ENCODE peak calls at places on chromosomes 3 and 15, in nine cellular contexts. K is cardiac fibroblast, P is GM06990, H is thoracic aorta, C is heart left ventricle, R is lower lobe of right lung, I is HCT116, Z is body of pancreas, A is A673. D is an unnamed sample.

GRCh38 chr3:131981381-131981780 is 53.4 kb downstream of the CPNE4 start:
- DNase-seq in I (no peak), C (no peak), Z (no peak), R (no peak), K (no peak), A (no peak), P (no peak), H (no peak), D (no peak)

GRCh38 chr15:70081612-70082011 is 16.1 kb downstream of the TLE3 start:
- DNase-seq in R (no peak), Z (no peak), I (no peak), C (no peak), H (no peak), A (no peak), K (no peak), P (no peak), D (no peak)

GRCh38 chr15:31464216-31465082 is 137.8 kb downstream of the KLF13 start:
- DNase-seq in I (no peak), H (no peak), R (no peak), P (no peak), C (no peak), A (no peak), K (no peak), Z (no peak), D (no peak)

GRCh38 chr15:48966595-48967301 is 3.0 kb upstream of the SHC4 start:
- DNase-seq in P (no peak), C (no peak), A (no peak), K (no peak), I (no peak), H (no peak), R (no peak), Z (no peak), D (no peak)

GRCh38 chr3:82741346-82741745 is 979.9 kb upstream of the GBE1 start:
- DNase-seq in C (no peak), H (no peak), A (no peak), R (no peak), Z (no peak), P (no peak), I (no peak), K (no peak), D (no peak)

GRCh38 chr3:158649791-158650190 is 5.5 kb downstream of the GFM1 start:
- DNase-seq in I (no peak), P (no peak), R (no peak), Z (no peak), K (no peak), A (no peak), C (no peak), H (no peak), D (no peak)

GRCh38 chr3:146972726-146973125 is 367.6 kb upstream of the PLSCR5 start:
- DNase-seq in K (peak), Z (no peak), R (no peak), C (no peak), A (no peak), P (no peak), H (no peak), I (no peak), D (no peak)

GRCh38 chr3:168453623-168454022 is 357.9 kb upstream of the GOLIM4 start:
- DNase-seq in R (no peak), H (no peak), C (no peak), K (no peak), P (no peak), I (no peak), A (no peak), Z (no peak), D (no peak)

GRCh38 chr3:5994651-5995050 is 807.1 kb downstream of the EDEM1 start:
- DNase-seq in Z (no peak), A (no peak), C (no peak), K (no peak), I (no peak), P (no peak), R (no peak), H (no peak), D (no peak)

GRCh38 chr3:177835917-177836316 is 638.6 kb upstream of the TBL1XR1 start:
- DNase-seq in H (no peak), Z (no peak), R (no peak), I (no peak), A (no peak), K (peak), P (no peak), C (no peak), D (no peak)

GRCh38 chr3:185968168-185968567 is 30.4 kb upstream of the TRA2B start:
- DNase-seq in H (no peak), R (no peak), K (no peak), Z (no peak), P (no peak), C (no peak), I (no peak), A (no peak), D (no peak)
- TF ChIP-seq CTCF in H (no peak), R (no peak), K (no peak), Z (no peak), P (no peak), C (no peak), I (peak), A (peak), D (no peak)

GRCh38 chr3:46092704-46093085 is 65.4 kb upstream of the XCR1 start:
- DNase-seq in A (no peak), I (no peak), H (no peak), Z (no peak), K (no peak), C (no peak), P (no peak), R (no peak), D (no peak)
- TF ChIP-seq CTCF in A (no peak), I (no peak), H (no peak), Z (no peak), K (no peak), C (no peak), P (no peak), R (no peak), D (no peak)

DNA sequence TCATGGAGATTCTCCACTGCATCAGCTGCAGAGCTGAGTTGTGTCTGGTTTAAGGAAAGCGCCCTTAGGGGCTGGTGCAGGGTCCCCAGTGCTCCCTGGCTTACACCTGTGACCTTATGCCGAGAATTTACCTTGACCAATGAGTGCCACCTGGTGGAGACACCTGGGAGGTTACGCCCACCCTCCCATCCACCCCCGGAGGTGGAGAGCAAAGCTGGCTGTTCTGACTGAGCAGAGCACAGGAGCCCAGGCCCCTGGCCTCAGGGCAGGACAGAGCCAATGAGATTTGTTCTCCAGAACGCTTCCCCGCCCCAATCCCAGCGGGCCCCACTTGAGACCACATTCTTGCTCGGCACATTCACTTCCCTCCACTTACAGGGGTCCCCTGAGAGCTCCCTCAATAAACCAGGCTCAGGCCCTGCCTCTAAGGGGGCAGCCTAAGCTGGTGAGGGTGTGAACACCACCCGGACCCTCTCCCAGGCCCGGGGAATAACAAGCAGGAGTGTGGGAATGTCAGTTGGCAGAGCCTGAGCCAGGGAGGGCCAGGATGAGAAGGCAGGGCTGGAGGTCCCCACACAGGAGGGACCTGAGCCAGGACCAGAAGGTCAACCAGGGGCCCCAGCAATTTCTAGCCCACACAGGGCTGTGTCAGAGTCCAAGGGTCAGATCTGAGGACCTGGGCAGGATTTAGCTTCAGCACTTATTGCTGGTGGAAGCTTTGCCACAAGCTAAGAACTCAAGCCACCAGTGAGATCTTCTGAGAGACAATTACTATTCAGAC is 117.1 kb downstream of the TPRA1 start:
- DNase-seq in I (peak), Z (peak), P (no peak), A (no peak), C (no peak), H (no peak), K (no peak), R (peak), D (no peak)
- TF ChIP-seq CTCF in I (peak), Z (no peak), P (peak), A (peak), C (peak), H (no peak), K (peak), R (peak), D (no peak)

DNA sequence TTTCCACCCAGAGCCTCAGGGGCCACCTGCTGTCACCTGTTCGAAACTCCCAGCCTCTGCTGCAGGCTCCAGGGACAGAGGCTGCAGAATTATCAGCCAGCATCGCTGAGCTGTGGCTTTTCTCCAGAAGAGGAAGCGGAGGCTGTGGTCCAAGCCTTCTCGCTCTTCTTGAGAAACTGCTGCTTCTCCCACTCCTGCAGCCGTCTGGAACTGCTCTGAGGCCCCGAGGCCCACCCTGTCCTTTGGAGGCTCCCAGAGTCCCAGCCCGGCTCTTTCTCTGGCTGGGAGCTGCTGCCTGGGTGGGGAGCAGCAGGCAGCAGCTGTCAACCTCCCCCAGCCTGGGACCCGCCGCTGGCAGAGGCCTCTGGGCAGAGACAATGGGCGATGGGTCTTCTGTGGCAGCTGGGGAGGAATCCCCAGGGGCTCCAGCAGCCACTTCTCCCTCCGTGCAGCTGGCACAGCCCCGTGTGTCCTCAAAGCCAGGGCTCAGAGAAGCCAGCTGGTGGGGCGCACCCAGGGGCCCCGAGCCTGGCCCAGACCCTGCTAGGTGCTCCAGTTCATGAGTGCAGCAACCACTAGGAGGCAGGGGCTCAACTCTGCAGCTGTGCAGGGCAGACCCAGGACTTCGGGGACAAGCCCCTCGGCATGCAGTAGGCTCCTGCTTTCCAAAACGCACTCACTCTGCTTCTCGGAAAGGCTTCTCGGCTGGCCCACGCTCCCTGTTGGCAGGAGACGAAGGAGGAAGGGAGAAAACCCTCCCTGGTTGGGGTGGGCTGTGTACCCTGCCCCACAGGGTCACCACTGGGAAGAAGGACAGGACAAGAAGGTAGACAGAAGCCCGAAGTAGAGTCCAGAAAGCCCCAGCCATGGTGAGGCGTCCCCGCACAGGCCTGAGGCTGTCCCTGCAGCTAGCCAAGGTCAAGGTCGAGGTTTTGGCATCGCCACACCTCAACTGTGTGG is 49.9 kb upstream of the FURIN start:
- DNase-seq in K (no peak), I (no peak), H (no peak), P (peak), A (peak), Z (peak), R (peak), C (no peak), D (no peak)
- TF ChIP-seq CTCF in K (peak), I (peak), H (no peak), P (peak), A (peak), Z (no peak), R (peak), C (no peak), D (no peak)

GRCh38 chr3:171018151-171018935 is 8.2 kb downstream of the SLC2A2 start:
- DNase-seq in K (peak), I (no peak), H (no peak), P (no peak), R (no peak), Z (peak), C (no peak), A (no peak), D (no peak)
- TF ChIP-seq CTCF in K (peak), I (peak), H (no peak), P (peak), R (no peak), Z (no peak), C (no peak), A (peak), D (no peak)

DNA sequence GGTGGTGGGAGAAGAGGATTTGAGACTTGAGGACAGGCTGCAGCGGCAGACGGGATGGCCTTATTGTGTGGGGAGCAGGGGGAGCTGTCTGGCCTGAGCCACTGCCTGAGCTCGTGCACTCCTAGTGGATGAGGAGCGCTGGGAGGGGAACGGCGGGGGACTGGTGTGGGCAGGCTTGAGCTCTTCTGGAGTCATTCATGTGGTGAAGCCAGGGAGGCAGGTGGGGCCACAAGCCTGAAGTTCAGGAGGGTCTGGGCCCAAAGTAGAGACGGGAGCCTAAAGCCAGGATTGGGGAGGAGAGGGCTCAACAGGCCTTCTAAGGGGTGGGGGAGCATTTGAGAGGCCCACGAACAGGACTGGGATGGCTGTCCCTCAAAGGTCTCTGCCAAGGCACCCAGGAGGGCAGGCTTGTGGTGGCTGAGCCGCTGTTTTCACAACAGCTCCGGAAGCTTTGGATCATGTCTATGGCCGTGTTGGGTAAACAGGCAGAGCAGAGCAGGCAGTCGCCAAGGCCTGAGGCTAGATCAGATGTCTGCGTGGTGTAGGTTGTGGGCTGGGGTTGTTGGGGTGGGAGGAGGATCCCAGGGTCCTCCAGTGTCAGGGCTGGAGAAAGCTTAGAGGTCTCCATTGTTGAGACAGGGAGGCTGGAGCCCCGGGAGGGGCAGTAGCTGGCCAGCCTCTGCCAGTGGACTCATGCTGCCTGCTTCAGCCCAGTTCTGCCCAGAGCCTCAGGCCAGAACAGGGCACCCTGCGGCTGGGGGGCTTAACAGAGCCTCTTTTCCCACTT is 8.2 kb downstream of the PRKCD start:
- DNase-seq in I (no peak), R (peak), H (no peak), Z (no peak), C (no peak), K (no peak), A (no peak), P (peak), D (no peak)
- TF ChIP-seq CTCF in I (no peak), R (no peak), H (no peak), Z (no peak), C (no peak), K (no peak), A (no peak), P (no peak), D (no peak)

DNA sequence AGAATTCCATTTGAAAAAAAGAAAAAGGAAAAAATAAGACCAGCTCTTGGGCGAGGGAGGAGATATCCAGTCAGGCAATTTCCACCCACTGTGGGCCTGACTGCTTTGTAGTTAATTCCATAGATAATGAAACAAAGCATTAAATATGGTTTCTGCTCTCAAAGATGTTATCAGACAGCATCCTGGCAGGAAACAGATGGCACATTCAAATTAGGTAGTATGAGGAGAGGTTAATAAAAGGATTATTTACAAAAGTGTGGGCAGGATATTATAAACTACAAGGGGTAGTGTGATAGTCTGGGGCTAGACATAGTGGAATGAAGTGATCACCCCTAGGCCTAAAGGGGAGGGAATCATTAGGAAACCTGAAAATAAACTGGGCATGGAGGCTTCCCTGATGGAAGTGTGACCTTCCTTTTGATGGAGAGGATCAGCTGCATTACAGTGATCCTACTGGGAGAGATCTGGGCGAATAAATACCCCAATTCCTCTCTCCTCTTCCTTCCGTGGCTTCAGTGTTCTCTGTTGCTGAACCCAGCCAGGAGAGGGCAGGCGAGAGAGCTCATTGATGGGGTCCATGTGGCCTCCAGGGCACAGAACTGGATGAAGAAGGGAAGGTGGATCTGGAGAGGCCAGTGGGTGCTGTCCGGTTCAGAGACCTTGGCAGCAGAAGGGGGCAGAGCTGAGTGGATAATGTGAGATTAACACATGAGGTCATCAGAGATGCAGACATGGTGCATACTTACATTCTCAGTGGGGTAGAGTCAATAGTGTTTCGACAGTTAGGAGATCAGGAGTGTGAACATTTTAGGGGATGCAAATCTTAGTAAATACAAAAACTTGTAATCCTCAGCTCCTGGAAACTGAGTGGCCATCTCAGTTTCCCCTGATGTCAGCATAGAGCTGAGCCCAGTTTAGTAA is 193.5 kb downstream of the CLSTN2 start:
- DNase-seq in C (peak), P (peak), K (peak), R (peak), I (peak), H (no peak), A (peak), Z (peak), D (no peak)
- TF ChIP-seq CTCF in C (no peak), P (peak), K (peak), R (peak), I (peak), H (peak), A (peak), Z (peak), D (no peak)

GRCh38 chr15:73674587-73674986 is 9.6 kb upstream of the CD276 start:
- DNase-seq in H (no peak), R (no peak), K (no peak), Z (no peak), I (no peak), A (no peak), P (no peak), C (no peak), D (no peak)
- TF ChIP-seq CTCF in H (no peak), R (no peak), K (no peak), Z (no peak), I (no peak), A (no peak), P (no peak), C (no peak), D (no peak)

GRCh38 chr3:162586591-162586990 is 1090.0 kb downstream of the OTOL1 start:
- DNase-seq in H (no peak), A (no peak), Z (no peak), K (peak), P (no peak), I (no peak), R (no peak), C (no peak), D (no peak)
- TF ChIP-seq CTCF in H (no peak), A (no peak), Z (no peak), K (no peak), P (no peak), I (no peak), R (no peak), C (no peak), D (no peak)

GRCh38 chr3:192915724-192916123 is 1.9 kb downstream of the MB21D2 start:
- DNase-seq in R (no peak), H (no peak), P (no peak), C (no peak), A (no peak), I (no peak), Z (no peak), K (peak), D (no peak)

GRCh38 chr3:192918275-192918588 is 576 bp upstream of the MB21D2 start:
- DNase-seq in I (no peak), A (no peak), R (no peak), H (no peak), K (no peak), P (no peak), C (no peak), Z (no peak), D (no peak)

GRCh38 chr3:192917258-192917507 is 473 bp downstream of the MB21D2 start:
- DNase-seq in K (no peak), P (no peak), A (no peak), R (no peak), Z (peak), H (no peak), I (no peak), C (peak), D (no peak)

GRCh38 chr3:192916455-192917257 is 1.0 kb downstream of the MB21D2 start:
- DNase-seq in K (peak), I (no peak), P (peak), C (peak), A (peak), Z (peak), H (no peak), R (peak), D (no peak)

DNA sequence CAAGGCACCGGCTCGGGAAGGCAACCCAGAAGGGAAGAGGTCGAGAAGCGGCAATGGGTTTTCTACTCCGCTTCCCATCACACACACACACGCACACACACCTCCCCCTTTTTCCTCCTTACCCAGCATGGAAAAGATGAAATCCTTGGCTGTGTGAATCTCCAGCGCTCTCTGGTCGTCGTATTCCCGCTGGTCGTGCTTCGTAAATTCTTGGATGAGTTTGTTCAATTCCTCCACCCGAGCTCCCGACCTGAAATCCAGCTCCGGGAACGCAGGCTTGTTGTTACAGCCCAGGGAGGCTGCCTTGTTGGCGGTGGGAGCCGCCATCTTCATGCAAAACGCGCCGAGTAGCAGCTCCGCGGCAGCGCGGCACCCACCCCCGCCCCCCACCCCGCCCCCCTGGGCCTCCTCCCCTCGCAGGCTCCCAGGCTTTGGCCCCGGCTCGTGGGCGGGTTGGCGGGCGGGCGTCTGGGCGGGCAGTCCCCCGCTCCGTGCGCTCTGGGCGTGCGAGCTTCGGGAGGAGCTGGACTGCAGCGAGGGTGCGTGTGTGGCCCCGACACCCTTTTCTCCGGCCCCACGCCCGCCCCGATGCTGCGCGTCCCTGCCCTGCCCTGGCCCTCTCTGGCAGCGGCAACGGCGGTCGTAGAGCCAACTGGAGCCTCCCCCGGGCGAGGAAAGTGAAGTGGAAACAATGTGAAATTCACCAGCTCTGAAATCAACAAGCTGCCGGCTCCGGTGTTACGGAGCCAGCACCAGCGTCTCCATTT is at the start of gene MB21D2:
- DNase-seq in Z (peak), I (peak), A (peak), P (peak), C (peak), H (peak), K (peak), R (peak), D (peak)
- TF ChIP-seq CTCF in Z (no peak), I (no peak), A (peak), P (no peak), C (no peak), H (no peak), K (no peak), R (no peak), D (no peak)